ENCODE peak calls at places on chromosomes 5 and 9, in four cellular contexts. G is hepatocyte; S is HT1080; E is CD4-positive, alpha-beta T cell. P is an unnamed sample.

GRCh38 chr5:129670944-129671343 is 77.0 kb upstream of the MINAR2 start:
- DNase-seq in G (no peak), S (peak; percentile 79), E (no peak), P (no peak)

GRCh38 chr9:133773889-133774655 is 35.9 kb upstream of the SARDH start:
- DNase-seq in G (no peak), S (no peak), E (no peak), P (no peak)

GRCh38 chr9:106878943-106879916 is 16.3 kb downstream of the ZNF462 start:
- DNase-seq in G (peak; percentile 78), S (peak; percentile 61), E (no peak), P (no peak)

GRCh38 chr5:66454186-66455078 is 141.8 kb upstream of the MAST4 start:
- DNase-seq in G (no peak), S (peak; percentile 35), E (no peak), P (no peak)

GRCh38 chr5:96195053-96195452 is 233.4 kb upstream of the ELL2 start:
- DNase-seq in G (no peak), S (no peak), E (no peak), P (no peak)

GRCh38 chr9:113919422-113919821 is 43.3 kb downstream of the ZNF618 start:
- DNase-seq in G (no peak), S (no peak), E (no peak), P (no peak)

GRCh38 chr9:92669527-92669889 is 423 bp downstream of the IPPK start:
- DNase-seq in G (peak; percentile 57), S (no peak), E (peak; percentile 16), P (peak; percentile 40)

GRCh38 chr9:68416891-68417570 is 60.6 kb downstream of the PGM5 start:
- DNase-seq in G (no peak), S (no peak), E (no peak), P (peak; percentile 39)

GRCh38 chr5:94192658-94193391 is 425.6 kb downstream of the KIAA0825 start:
- DNase-seq in G (no peak), S (no peak), E (no peak), P (no peak)

GRCh38 chr5:128920345-128921215 is 44.7 kb upstream of the SLC27A6 start:
- DNase-seq in G (no peak), S (peak; percentile 81), E (no peak), P (no peak)

GRCh38 chr5:119752921-119753886 is 123.8 kb downstream of the FAM170A start:
- DNase-seq in G (no peak), S (peak; percentile 8), E (no peak), P (no peak)

GRCh38 chr9:136720251-136720886 is 8.0 kb downstream of the DIPK1B start:
- DNase-seq in G (no peak), S (no peak), E (no peak), P (no peak)

GRCh38 chr5:9610969-9611368 is 19.2 kb downstream of the TAS2R1 start:
- DNase-seq in G (no peak), S (no peak), E (no peak), P (no peak)

GRCh38 chr5:54309237-54309636 is 1.1 kb downstream of the ARL15 start:
- DNase-seq in G (no peak), S (peak; percentile 11), E (no peak), P (no peak)

GRCh38 chr5:151298465-151298864 is 5.1 kb downstream of the SLC36A3 start:
- DNase-seq in G (no peak), S (no peak), E (no peak), P (no peak)

GRCh38 chr9:134396258-134396742 is 70.0 kb downstream of the RXRA start:
- DNase-seq in G (no peak), S (no peak), E (peak; percentile 20), P (no peak)

GRCh38 chr9:137757613-137758029 is 120.0 kb upstream of the CACNA1B start:
- DNase-seq in G (no peak), S (peak; percentile 81), E (no peak), P (no peak)

GRCh38 chr5:156706631-156707030 is 143.5 kb upstream of the PPP1R2B start:
- DNase-seq in G (no peak), S (no peak), E (no peak), P (no peak)

GRCh38 chr9:123080444-123080843 is 47.0 kb downstream of the GPR21 start:
- DNase-seq in G (no peak), S (no peak), E (no peak), P (no peak)

GRCh38 chr5:117788596-117788995 is 1199.8 kb downstream of the DTWD2 start:
- DNase-seq in G (peak; percentile 4), S (no peak), E (no peak), P (no peak)

GRCh38 chr5:107937198-107937597 is 266.5 kb upstream of the EFNA5 start:
- DNase-seq in G (peak; percentile 8), S (no peak), E (no peak), P (no peak)

GRCh38 chr5:51376504-51376903 is 6.7 kb upstream of the ISL1 start:
- DNase-seq in G (no peak), S (no peak), E (no peak), P (no peak)

GRCh38 chr5:146034127-146034526 is 71.2 kb downstream of the PLAC8L1 start:
- DNase-seq in G (no peak), S (no peak), E (no peak), P (no peak)